ENCODE peak calls at places on chromosomes 16 and 17, in six cellular contexts. G is A549, D is GM12878, A is K562, B is SK-N-SH, Q is HepG2. W is an unnamed sample.

GRCh38 chr17:17052462-17053221 is 10.4 kb downstream of the MPRIP start:
- DNase-seq in D (no peak), A (no peak), B (no peak), G (no peak), Q (no peak), W (no peak)

GRCh38 chr17:30567231-30568116 is 90.3 kb downstream of the GOSR1 start:
- DNase-seq in A (no peak), Q (no peak), D (no peak), G (no peak), B (no peak), W (no peak)

GRCh38 chr17:28570716-28571254 is 539 bp downstream of the PIGS start:
- DNase-seq in G (peak), A (peak), Q (peak), B (peak), D (no peak), W (peak)

GRCh38 chr17:74749262-74750038 is 1.0 kb downstream of the NHERF1 start:
- DNase-seq in D (no peak), A (no peak), B (peak), G (no peak), Q (no peak), W (no peak)

GRCh38 chr16:27405546-27406451 is 3.8 kb downstream of the IL21R start:
- DNase-seq in Q (no peak), D (no peak), B (no peak), A (no peak), G (no peak), W (no peak)

GRCh38 chr17:35051579-35052239 is 11.8 kb downstream of the RFFL start:
- DNase-seq in B (no peak), A (no peak), D (no peak), Q (peak), G (no peak), W (no peak)

GRCh38 chr16:23668225-23668624 is 10.5 kb upstream of the PLK1 start:
- DNase-seq in D (no peak), B (no peak), G (no peak), Q (no peak), A (no peak), W (no peak)

GRCh38 chr16:27485811-27486210 is 63.9 kb downstream of the GTF3C1 start:
- DNase-seq in G (no peak), D (no peak), B (no peak), A (no peak), Q (no peak), W (no peak)

GRCh38 chr16:27685802-27686201 is 135.9 kb downstream of the KATNIP start:
- DNase-seq in G (no peak), A (no peak), B (no peak), Q (no peak), D (no peak), W (no peak)

GRCh38 chr17:60896996-60897395 is 219.3 kb downstream of the BCAS3 start:
- DNase-seq in B (no peak), D (no peak), A (no peak), Q (no peak), G (no peak), W (no peak)

GRCh38 chr16:65833171-65833871 is 533.2 kb upstream of the CDH5 start:
- DNase-seq in Q (no peak), A (no peak), D (no peak), G (no peak), B (peak), W (no peak)

GRCh38 chr17:44556854-44557606 is at the start of gene FZD2:
- DNase-seq in Q (peak), A (peak), D (peak), B (peak), G (peak), W (peak)

GRCh38 chr17:48589831-48590602 is at the start of gene HOXB3:
- DNase-seq in B (no peak), G (no peak), D (no peak), Q (no peak), A (no peak), W (no peak)

GRCh38 chr17:57895382-57896060 is 45.7 kb upstream of the MRPS23 start:
- DNase-seq in A (no peak), G (peak), Q (no peak), D (no peak), B (no peak), W (no peak)

GRCh38 chr16:81902025-81902424 is 109.2 kb downstream of the SDR42E1 start:
- DNase-seq in A (no peak), D (no peak), B (no peak), Q (peak), G (no peak), W (no peak)

GRCh38 chr16:35737076-35737475 is 2277.7 kb downstream of the TP53TG3F start:
- DNase-seq in G (no peak), D (no peak), Q (no peak), A (no peak), B (no peak), W (no peak)

GRCh38 chr17:75352079-75352569 is 53.4 kb downstream of the GRB2 start:
- DNase-seq in D (no peak), A (no peak), B (peak), Q (no peak), G (peak), W (peak)

GRCh38 chr17:596763-597644 is 117.6 kb downstream of the VPS53 start:
- DNase-seq in B (peak), D (no peak), Q (no peak), A (no peak), G (peak), W (no peak)

GRCh38 chr17:77841742-77842141 is 116.8 kb upstream of the TNRC6C start:
- DNase-seq in Q (no peak), A (no peak), B (no peak), G (no peak), D (no peak), W (no peak)

GRCh38 chr17:42027961-42028790 is 8.3 kb downstream of the NKIRAS2 start:
- DNase-seq in D (no peak), B (no peak), G (peak), A (peak), Q (peak), W (peak)

GRCh38 chr16:84503751-84504395 is 586 bp downstream of the MEAK7 start:
- DNase-seq in A (no peak), B (no peak), D (no peak), G (peak), Q (no peak), W (no peak)

DNA sequence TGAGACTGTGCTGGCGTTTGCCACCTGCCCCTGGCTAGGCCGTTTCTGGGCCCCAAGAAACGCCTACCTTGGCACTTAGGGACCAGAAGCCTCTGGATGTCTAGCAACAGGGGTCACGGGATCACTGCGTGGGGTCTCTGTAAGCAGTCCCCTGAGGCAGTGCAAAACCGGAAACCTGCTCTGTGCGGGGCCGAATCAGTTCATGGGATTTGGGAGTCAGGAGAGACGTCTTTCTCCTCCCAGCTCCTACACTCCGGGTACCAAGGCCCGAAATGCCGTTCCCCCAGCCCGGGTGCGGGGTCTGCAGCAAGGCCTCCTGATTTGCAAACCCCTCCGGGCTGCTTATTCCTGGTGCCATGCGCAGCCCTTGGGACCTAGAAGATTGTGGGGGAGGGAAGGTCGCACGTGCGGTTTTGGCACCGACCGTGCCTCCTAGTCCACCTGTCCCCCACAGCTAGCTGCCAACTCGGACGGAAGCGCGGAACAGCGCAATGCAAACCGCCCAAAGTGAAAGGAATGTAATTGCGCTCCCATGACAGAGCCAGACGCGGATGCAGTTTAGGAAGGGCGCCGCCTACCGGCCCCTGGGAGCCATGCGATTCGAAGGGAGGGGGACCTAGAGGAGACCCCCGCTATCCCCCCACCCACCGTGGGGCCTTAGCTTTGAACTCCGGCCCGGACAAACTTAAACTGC is 6.5 kb downstream of the IRX5 start:
- DNase-seq in B (no peak), Q (no peak), A (no peak), D (no peak), G (peak), W (no peak)
- H3K4me3 ChIP-seq in B (no peak), Q (no peak), A (no peak), D (no peak), G (peak), W (peak)

GRCh38 chr17:45742251-45742650 is 41.9 kb upstream of the CRHR1 start:
- DNase-seq in G (no peak), Q (no peak), D (no peak), A (no peak), B (no peak), W (no peak)

GRCh38 chr17:45745843-45746494 is 38.2 kb upstream of the CRHR1 start:
- DNase-seq in A (no peak), Q (no peak), G (no peak), B (no peak), D (no peak), W (no peak)

GRCh38 chr17:45739786-45740185 is 44.3 kb upstream of the CRHR1 start:
- DNase-seq in A (no peak), B (no peak), Q (no peak), D (no peak), G (no peak), W (no peak)

GRCh38 chr17:45743626-45744326 is 40.3 kb upstream of the CRHR1 start:
- DNase-seq in A (no peak), D (no peak), B (no peak), G (no peak), Q (no peak), W (no peak)

DNA sequence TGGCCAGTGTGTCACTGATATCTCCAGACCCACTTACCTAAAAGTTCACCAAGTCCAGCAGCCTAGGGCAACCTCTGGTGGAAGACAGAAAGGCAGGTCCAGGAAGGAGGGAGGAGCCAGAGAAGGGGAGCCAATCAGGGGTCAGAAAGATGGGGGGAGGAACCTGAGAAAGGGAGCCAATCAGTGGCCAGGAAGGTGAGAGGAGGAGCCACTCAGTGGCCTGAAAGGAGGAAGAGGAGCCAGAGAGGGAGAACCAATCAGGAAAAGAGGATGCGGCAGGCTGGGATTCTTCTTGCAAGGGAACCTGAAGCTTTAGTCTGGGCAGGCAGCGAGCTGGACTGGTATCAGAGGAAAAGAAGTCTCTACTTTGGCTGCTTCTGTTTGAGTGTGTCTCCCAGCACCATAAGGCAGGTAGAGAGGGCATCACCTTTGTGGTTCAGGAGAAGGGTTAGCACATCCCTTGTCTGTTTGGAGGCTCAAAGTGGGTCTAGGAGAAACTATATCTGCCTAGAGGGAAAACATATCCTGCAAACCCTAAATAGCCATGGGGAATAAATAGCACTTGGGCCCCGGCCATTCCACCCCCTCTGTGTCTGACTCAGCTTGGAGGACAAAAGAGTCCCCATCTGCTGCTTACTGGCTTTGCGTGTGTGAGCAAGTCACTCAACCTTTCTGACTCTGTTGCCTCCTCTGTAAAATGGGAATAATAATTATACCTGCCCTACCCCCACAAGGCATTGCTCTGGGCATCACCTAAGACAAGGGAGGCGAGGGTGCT is 43.4 kb upstream of the CRHR1 start:
- DNase-seq in D (no peak), G (peak), A (peak), B (peak), Q (peak), W (peak)
- TF ChIP-seq CHD2 in D (no peak), G (no peak), A (no peak), B (no peak), Q (no peak), W (peak)

GRCh38 chr16:55470533-55471371 is 8.2 kb upstream of the MMP2 start:
- DNase-seq in D (no peak), B (no peak), A (no peak), Q (no peak), G (no peak), W (no peak)
- H3K4me3 ChIP-seq in D (no peak), B (no peak), A (no peak), Q (no peak), G (no peak), W (no peak)

GRCh38 chr17:3921853-3922319 is 5.6 kb upstream of the P2RX1 start:
- DNase-seq in A (no peak), B (no peak), Q (no peak), D (no peak), G (no peak), W (no peak)
- TF ChIP-seq CHD2 in A (no peak), B (no peak), Q (no peak), D (no peak), G (no peak), W (no peak)